ENCODE peak calls at places on chromosomes 12 and 14, in five cellular contexts. Z is fibroblast of gingiva, D is AG09319, A is fibroblast of the conjunctiva, Y is stomach. N is an unnamed sample.
A peak's percentile ranks its signal among the peaks of the same experiment; 100 is the strongest.

GRCh38 chr14:54814076-54814475 is 88.5 kb downstream of the GCH1 start:
- DNase-seq in Z (no peak), D (no peak), A (no peak), Y (no peak), N (no peak)

GRCh38 chr12:120774169-120774916 is 48.7 kb downstream of the ACADS start:
- DNase-seq in Z (no peak), D (no peak), A (no peak), Y (no peak), N (no peak)

GRCh38 chr14:73759183-73759713 is 45.1 kb upstream of the PNMA1 start:
- DNase-seq in Z (peak; percentile 73), D (no peak), A (peak; percentile 39), Y (peak; percentile 64), N (no peak)

GRCh38 chr12:14211829-14212455 is 153.5 kb upstream of the ATF7IP start:
- DNase-seq in Z (no peak), D (no peak), A (no peak), Y (no peak), N (no peak)

GRCh38 chr14:90645842-90646443 is 170.3 kb downstream of the TTC7B start:
- DNase-seq in Z (no peak), D (no peak), A (no peak), Y (no peak), N (no peak)

GRCh38 chr12:26011099-26011498 is 52.6 kb downstream of the RASSF8 start:
- DNase-seq in Z (peak; percentile 90), D (peak; percentile 71), A (peak; percentile 62), Y (no peak), N (peak; percentile 88)

GRCh38 chr14:105091335-105092123 is 26.3 kb upstream of the GPR132 start:
- DNase-seq in Z (peak; percentile 64), D (no peak), A (no peak), Y (peak; percentile 94), N (no peak)

GRCh38 chr12:57740656-57741412 is 2.3 kb upstream of the AGAP2 start:
- DNase-seq in Z (no peak), D (no peak), A (no peak), Y (no peak), N (no peak)

GRCh38 chr12:8108808-8109398 is 14.5 kb upstream of the CLEC4A start:
- DNase-seq in Z (peak; percentile 71), D (peak; percentile 54), A (peak; percentile 69), Y (peak; percentile 77), N (peak; percentile 48)

GRCh38 chr12:119803391-119803791 is 73.7 kb downstream of the CIT start:
- DNase-seq in Z (peak; percentile 78), D (peak; percentile 42), A (peak; percentile 62), Y (no peak), N (peak; percentile 32)

GRCh38 chr14:32657081-32657480 is 281.6 kb upstream of the NPAS3 start:
- DNase-seq in Z (peak; percentile 91), D (peak; percentile 16), A (peak; percentile 68), Y (no peak), N (peak; percentile 57)

N was measured in AG09309.